ENCODE peak calls at places on chromosomes 13 and 19, in ten cellular contexts. E is IMR-90, U is spleen, T is A549, K is NB4, O is endothelial cell of umbilical vein, M is body of pancreas, N is lower leg skin, P is ovary, C is stomach. F is an unnamed sample.

GRCh38 chr13:72495681-72496080 is 231.7 kb downstream of the MZT1 start:
- DNase-seq in E (no peak), U (no peak), T (no peak), K (no peak), O (no peak), M (no peak), N (no peak), P (no peak), C (no peak), F (no peak)

GRCh38 chr13:36912983-36913382 is 7.1 kb downstream of the SMAD9 start:
- DNase-seq in E (peak), U (no peak), T (no peak), K (no peak), O (no peak), M (no peak), N (no peak), P (no peak), C (no peak), F (no peak)

GRCh38 chr19:39943586-39943985 is 9.2 kb upstream of the FCGBP start:
- DNase-seq in E (no peak), U (no peak), T (peak), K (no peak), O (no peak), M (no peak), N (no peak), P (no peak), C (peak), F (peak)

GRCh38 chr13:48727252-48728011 is 73.7 kb downstream of the CYSLTR2 start:
- DNase-seq in E (peak), U (no peak), T (no peak), K (peak), O (no peak), M (no peak), N (no peak), P (no peak), C (no peak), F (no peak)

GRCh38 chr13:25468330-25469178 is 96.8 kb downstream of the ATP8A2 start:
- DNase-seq in E (no peak), U (no peak), T (peak), K (no peak), O (no peak), M (no peak), N (no peak), P (no peak), C (no peak), F (no peak)

GRCh38 chr13:106565127-106565775 is 2.7 kb downstream of the ARGLU1 start:
- DNase-seq in E (no peak), U (no peak), T (no peak), K (peak), O (no peak), M (no peak), N (no peak), P (no peak), C (no peak), F (no peak)

GRCh38 chr19:46775642-46776258 is 12.6 kb downstream of the SLC1A5 start:
- DNase-seq in E (no peak), U (no peak), T (no peak), K (no peak), O (no peak), M (no peak), N (no peak), P (no peak), C (no peak), F (no peak)

GRCh38 chr13:80469841-80470378 is 129.0 kb upstream of the SPRY2 start:
- DNase-seq in E (peak), U (no peak), T (peak), K (peak), O (peak), M (peak), N (peak), P (no peak), C (no peak), F (peak)

GRCh38 chr19:33192010-33192409 is 2.1 kb upstream of the LRP3 start:
- DNase-seq in E (no peak), U (peak), T (no peak), K (no peak), O (no peak), M (no peak), N (no peak), P (no peak), C (no peak), F (no peak)

GRCh38 chr19:34808566-34808965 is 35.6 kb upstream of the ZNF599 start:
- DNase-seq in E (peak), U (no peak), T (no peak), K (no peak), O (peak), M (no peak), N (no peak), P (no peak), C (no peak), F (no peak)

GRCh38 chr13:109226631-109227030 is 559.8 kb downstream of the IRS2 start:
- DNase-seq in E (no peak), U (no peak), T (no peak), K (no peak), O (no peak), M (no peak), N (no peak), P (no peak), C (no peak), F (no peak)

GRCh38 chr13:47976325-47976724 is 24.7 kb downstream of the SUCLA2 start:
- DNase-seq in E (no peak), U (no peak), T (no peak), K (no peak), O (no peak), M (no peak), N (no peak), P (no peak), C (no peak), F (no peak)

GRCh38 chr19:3504723-3505122 is 1.4 kb upstream of the FZR1 start:
- DNase-seq in E (no peak), U (no peak), T (no peak), K (peak), O (no peak), M (no peak), N (no peak), P (no peak), C (no peak), F (no peak)

GRCh38 chr19:3507371-3508120 is 1.4 kb downstream of the FZR1 start:
- DNase-seq in E (no peak), U (peak), T (no peak), K (no peak), O (peak), M (peak), N (no peak), P (no peak), C (peak), F (no peak)

GRCh38 chr19:3508771-3509535 is 2.8 kb downstream of the FZR1 start:
- DNase-seq in E (peak), U (peak), T (no peak), K (peak), O (no peak), M (no peak), N (no peak), P (no peak), C (no peak), F (no peak)

GRCh38 chr19:3505598-3506383 is at the start of gene FZR1:
- DNase-seq in E (peak), U (peak), T (peak), K (peak), O (peak), M (peak), N (peak), P (peak), C (peak), F (peak)

DNA sequence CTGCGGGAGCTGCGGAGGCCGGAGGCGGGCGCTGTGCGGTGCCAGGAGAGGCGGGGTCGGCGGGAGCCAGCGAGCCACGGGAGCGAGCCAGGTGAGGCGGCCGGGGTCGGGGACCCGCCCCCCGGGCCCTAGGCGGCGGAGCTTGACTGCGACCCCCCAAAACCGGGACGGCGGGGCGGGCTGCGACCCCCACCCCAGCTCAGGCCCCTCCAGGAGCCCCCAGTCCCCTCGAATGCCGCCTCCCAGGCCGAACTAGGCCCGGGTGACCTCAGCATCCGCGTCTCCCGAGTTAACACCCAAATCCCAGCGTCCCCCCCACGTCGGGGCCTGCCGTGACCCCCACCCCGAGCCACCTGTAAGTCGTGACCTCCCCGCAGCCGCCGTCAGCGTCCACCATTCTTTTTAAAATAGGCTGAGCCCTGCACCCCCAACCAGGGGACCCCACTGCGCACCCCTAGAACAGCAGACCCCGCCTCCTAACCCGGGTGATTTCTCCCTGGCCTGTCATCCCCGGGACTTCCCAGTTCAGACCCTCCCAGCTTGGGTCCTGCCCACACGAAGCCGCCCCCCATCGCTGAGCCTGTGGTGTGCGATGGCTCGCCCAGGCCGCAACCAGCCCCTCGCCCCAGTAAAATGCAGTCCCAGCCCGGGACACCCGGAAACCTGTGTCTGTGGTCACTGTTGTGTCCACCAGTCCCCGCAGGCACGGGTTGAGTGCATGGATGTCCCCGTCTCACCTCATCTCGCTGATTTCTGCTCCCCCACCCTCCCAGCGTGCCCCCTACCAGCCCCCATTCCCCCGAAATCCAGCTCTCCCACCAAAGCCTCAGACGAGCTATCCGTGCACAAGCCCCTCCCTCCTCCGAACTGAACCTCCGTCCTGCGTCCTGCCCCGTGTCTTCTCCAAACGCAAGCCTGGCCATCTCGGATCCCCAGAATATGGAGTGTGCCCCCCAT is 551 bp downstream of the FZR1 start:
- DNase-seq in E (no peak), U (no peak), T (no peak), K (peak), O (peak), M (peak), N (peak), P (no peak), C (peak), F (peak)
- TF ChIP-seq POLR2A in E (peak), U (no peak), T (peak), K (no peak), O (no peak), M (no peak), N (no peak), P (no peak), C (no peak), F (no peak)

DNA sequence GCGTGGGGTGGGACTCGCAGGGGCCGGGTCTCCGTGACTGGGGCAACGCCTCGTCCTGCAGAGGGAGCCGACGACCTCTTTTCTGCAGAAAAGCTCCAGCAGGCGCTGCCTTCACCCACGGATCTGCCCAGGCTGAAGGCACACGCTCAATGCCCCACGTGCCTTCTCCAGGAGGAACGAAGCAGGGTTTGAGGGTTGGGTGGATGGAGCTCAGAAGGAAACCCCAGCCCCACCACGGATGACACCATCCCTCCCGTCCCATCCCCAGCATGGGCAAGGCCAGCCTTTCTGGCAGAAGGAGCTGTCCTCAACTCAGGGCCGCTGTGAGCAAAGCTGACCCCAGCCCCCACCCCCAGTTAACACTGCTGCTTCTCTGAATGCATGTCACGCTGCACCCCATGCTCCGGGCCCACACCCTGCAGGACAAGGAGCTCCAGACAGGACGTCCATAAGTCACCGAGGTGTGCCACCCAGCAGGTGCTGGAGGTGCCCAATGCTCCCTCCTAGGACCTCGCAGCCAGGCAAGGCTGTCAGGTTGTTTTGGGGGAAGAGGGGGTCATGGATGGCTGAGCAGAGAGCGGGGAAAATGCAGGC is 7.4 kb downstream of the C19orf25 start:
- DNase-seq in E (no peak), U (no peak), T (no peak), K (no peak), O (no peak), M (no peak), N (no peak), P (no peak), C (no peak), F (no peak)
- H3K4me3 ChIP-seq in E (no peak), U (no peak), T (no peak), K (no peak), O (no peak), M (no peak), N (no peak), P (no peak), C (no peak), F (peak)

GRCh38 chr13:28659611-28659970 is 661 bp downstream of the POMP start:
- DNase-seq in E (peak), U (no peak), T (no peak), K (peak), O (peak), M (no peak), N (no peak), P (no peak), C (no peak), F (no peak)

GRCh38 chr13:28658539-28658795 is 463 bp upstream of the POMP start:
- DNase-seq in E (no peak), U (no peak), T (no peak), K (peak), O (no peak), M (no peak), N (no peak), P (no peak), C (no peak), F (no peak)

GRCh38 chr13:28657784-28658538 is 969 bp upstream of the POMP start:
- DNase-seq in E (peak), U (no peak), T (no peak), K (peak), O (peak), M (no peak), N (no peak), P (no peak), C (no peak), F (no peak)

GRCh38 chr13:28655566-28655965 is 3.4 kb upstream of the POMP start:
- DNase-seq in E (peak), U (no peak), T (no peak), K (no peak), O (no peak), M (no peak), N (no peak), P (no peak), C (no peak), F (no peak)

GRCh38 chr13:28658796-28659610 is at the start of gene POMP:
- DNase-seq in E (peak), U (peak), T (peak), K (peak), O (peak), M (peak), N (peak), P (peak), C (peak), F (peak)
- TF ChIP-seq POLR2A in E (peak), U (peak), T (peak), K (peak), O (peak), M (peak), N (peak), P (peak), C (no peak), F (peak)

DNA sequence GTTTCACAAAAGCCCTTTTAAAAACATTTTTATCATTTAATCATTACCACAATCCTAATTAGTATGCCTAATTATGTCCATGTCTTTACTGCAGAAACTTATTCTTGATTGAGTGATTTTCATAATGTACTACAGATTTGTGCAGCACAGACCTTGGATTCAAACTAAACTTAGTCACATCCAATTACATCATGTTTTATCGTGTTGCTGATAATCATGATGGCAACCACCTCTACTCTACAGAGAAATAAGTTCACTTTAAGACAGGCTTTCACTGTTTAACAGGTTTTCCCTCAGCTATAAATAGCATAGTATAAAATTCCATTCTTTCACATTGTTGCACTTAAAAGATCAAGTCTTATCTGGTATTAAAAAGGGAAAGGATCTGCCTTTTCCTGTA is 240.9 kb upstream of the RFC3 start:
- DNase-seq in E (peak), U (no peak), T (no peak), K (no peak), O (no peak), M (no peak), N (no peak), P (no peak), C (no peak), F (no peak)
- H3K4me3 ChIP-seq in E (no peak), U (no peak), T (no peak), K (no peak), O (no peak), M (no peak), N (no peak), P (no peak), C (no peak), F (no peak)

DNA sequence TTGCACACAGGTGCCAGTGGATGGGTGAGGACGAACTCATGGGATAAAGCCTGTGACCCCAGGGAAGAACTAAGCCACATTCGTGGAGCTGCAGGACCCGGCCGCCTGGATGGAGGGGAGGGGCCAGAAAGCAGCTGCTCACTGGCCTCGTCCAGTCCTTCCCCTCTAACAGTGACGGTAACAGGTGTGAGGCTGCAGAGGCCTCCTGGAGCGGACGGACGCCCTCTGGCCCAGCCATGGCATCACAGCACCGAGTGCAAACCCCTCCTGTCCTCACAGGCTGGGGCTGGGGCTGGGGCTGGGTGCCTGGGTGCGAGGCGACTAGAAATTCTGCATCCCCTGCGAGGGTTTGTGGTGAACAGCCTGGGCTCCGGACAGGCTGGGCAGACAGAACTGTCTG is 3.6 kb downstream of the MICOS13 start:
- DNase-seq in E (no peak), U (no peak), T (no peak), K (no peak), O (no peak), M (no peak), N (no peak), P (no peak), C (no peak), F (no peak)
- TF ChIP-seq POLR2A in E (no peak), U (no peak), T (no peak), K (no peak), O (peak), M (no peak), N (no peak), P (no peak), C (no peak), F (no peak)

GRCh38 chr13:51579676-51580075 is 4.6 kb upstream of the WDFY2 start:
- DNase-seq in E (no peak), U (no peak), T (no peak), K (no peak), O (no peak), M (no peak), N (no peak), P (no peak), C (no peak), F (no peak)
- H3K4me3 ChIP-seq in E (no peak), U (no peak), T (no peak), K (no peak), O (no peak), M (no peak), N (no peak), P (no peak), C (no peak), F (no peak)

DNA sequence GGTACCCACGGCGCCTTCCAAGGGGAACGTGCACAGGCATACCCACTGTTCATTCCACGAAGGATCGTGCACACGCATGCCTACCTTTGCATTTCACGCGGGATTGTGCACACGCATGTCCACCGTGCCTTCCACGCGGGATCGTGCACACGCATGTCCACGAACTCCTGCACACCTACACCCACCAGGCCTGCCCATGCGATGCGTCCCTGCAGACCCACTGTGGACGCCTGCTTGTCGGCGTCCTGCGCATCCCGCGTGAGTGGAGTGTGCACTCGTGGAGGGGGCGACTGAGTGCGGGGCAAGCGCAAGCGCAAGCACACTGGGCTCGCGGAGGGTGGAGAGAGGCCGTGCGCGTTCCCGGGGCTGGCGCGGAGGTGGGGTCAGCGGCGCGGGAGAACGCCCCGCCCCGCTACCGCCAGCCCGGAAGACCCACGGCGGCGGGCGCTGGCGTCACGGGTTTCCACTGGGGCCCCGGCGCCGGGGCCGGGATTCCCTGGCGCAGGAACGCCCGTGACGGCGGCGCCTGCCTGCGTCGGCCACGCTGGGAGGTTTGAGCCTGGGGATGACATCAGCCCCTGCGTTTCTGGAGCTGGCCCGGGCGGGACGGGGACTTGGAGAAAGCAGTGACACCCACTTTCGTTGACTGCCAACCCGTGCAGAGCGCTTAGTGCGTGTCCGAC is 18.7 kb downstream of the GADD45B start:
- DNase-seq in E (peak), U (peak), T (no peak), K (peak), O (peak), M (peak), N (peak), P (peak), C (peak), F (peak)
- TF ChIP-seq POLR2A in E (peak), U (no peak), T (peak), K (no peak), O (no peak), M (peak), N (no peak), P (no peak), C (no peak), F (peak)

GRCh38 chr19:42017040-42017439 is 23.0 kb upstream of the ATP1A3 start:
- DNase-seq in E (no peak), U (no peak), T (no peak), K (no peak), O (no peak), M (no peak), N (no peak), P (no peak), C (no peak), F (no peak)
- H3K4me3 ChIP-seq in E (no peak), U (no peak), T (no peak), K (no peak), O (no peak), M (no peak), N (no peak), P (no peak), C (no peak), F (no peak)

DNA sequence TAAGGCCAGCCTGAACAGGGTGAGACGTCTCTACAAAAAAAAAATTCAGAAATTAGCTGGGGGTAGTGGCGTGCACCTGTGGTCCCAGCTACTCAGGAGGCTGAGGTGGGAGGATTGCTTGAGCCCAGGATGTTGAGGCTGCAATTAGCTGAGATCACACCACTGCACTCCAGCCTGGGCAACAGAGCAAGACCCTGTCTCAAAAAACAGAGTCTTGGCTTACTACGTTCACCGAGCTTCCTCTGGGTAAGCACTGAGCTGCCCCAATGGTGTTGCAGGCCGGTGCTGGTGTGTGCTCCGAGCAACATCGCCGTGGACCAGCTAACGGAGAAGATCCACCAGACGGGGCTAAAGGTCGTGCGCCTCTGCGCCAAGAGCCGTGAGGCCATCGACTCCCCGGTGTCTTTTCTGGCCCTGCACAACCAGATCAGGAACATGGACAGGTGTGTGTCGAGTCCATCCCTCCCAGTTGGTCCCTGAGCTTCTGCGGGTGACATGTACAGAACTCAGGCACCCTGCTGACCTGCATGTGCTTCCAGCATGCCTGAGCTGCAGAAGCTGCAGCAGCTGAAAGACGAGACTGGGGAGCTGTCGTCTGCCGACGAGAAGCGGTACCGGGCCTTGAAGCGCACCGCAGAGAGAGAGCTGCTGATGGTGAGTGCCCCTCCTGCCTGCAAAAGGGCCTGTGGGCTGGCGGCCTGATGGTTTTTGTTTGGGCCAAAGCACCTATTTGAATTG is 24.1 kb downstream of the UPF1 start:
- DNase-seq in E (no peak), U (peak), T (no peak), K (no peak), O (no peak), M (no peak), N (no peak), P (no peak), C (no peak), F (no peak)
- TF ChIP-seq POLR2A in E (no peak), U (no peak), T (no peak), K (no peak), O (no peak), M (no peak), N (no peak), P (no peak), C (no peak), F (no peak)

F was measured in Peyer's patch.